ENCODE peak calls at places on chromosomes 7 and 10, in eight cellular contexts. P is fibroblast of the conjunctiva; Y is OCI-LY7; J is COR-L47; N is Calu3; L is NCI-H2081; X is NCI-H1105; M is stimulated activated effector memory CD8-positive, alpha-beta T cell treated with anti-CD3 and anti-CD28 coated beads, Interleukin-12 subunit alpha, Interleukin-12 subunit beta, amount 100 ng/mL, for 72 hours. K is an unnamed sample.

GRCh38 chr10:72834183-72834825 is 59.2 kb upstream of the OIT3 start:
- DNase-seq in P (peak), Y (peak), J (peak), N (peak), L (peak), X (peak), M (no peak), K (no peak)

GRCh38 chr10:115980470-115980869 is 292.5 kb downstream of the GFRA1 start:
- DNase-seq in P (no peak), Y (no peak), J (no peak), N (no peak), L (no peak), X (no peak), M (no peak), K (no peak)

GRCh38 chr7:10412426-10413019 is 561.1 kb upstream of the PHF14 start:
- DNase-seq in P (peak), Y (peak), J (peak), N (peak), L (peak), X (peak), M (no peak), K (no peak)

GRCh38 chr10:93893646-93894515 is at the start of gene SLC35G1:
- DNase-seq in P (peak), Y (peak), J (peak), N (peak), L (peak), X (peak), M (peak), K (peak)

GRCh38 chr10:124057580-124057979 is 35.8 kb downstream of the CHST15 start:
- DNase-seq in P (no peak), Y (no peak), J (no peak), N (no peak), L (no peak), X (no peak), M (no peak), K (no peak)

GRCh38 chr10:122637371-122637770 is 62.3 kb downstream of the C10orf120 start:
- DNase-seq in P (no peak), Y (no peak), J (peak), N (no peak), L (no peak), X (no peak), M (no peak), K (no peak)

GRCh38 chr10:44860811-44861751 is 50.1 kb upstream of the TMEM72 start:
- DNase-seq in P (peak), Y (no peak), J (no peak), N (no peak), L (no peak), X (no peak), M (no peak), K (no peak)

GRCh38 chr10:131574707-131575430 is 263.3 kb upstream of the TCERG1L start:
- DNase-seq in P (no peak), Y (no peak), J (no peak), N (no peak), L (no peak), X (no peak), M (no peak), K (no peak)

GRCh38 chr7:66779669-66780408 is 39.3 kb downstream of the RABGEF1 start:
- DNase-seq in P (no peak), Y (no peak), J (no peak), N (no peak), L (no peak), X (no peak), M (no peak), K (no peak)

GRCh38 chr7:70913924-70914323 is 218.0 kb upstream of the GALNT17 start:
- DNase-seq in P (no peak), Y (no peak), J (no peak), N (no peak), L (no peak), X (no peak), M (no peak), K (no peak)

GRCh38 chr10:112213836-112214235 is 30.3 kb upstream of the GPAM start:
- DNase-seq in P (no peak), Y (no peak), J (no peak), N (no peak), L (no peak), X (no peak), M (no peak), K (no peak)

GRCh38 chr7:74387606-74388005 is 66.1 kb upstream of the GTF2IRD1 start:
- DNase-seq in P (no peak), Y (no peak), J (no peak), N (no peak), L (no peak), X (no peak), M (no peak), K (no peak)

GRCh38 chr10:99551158-99551557 is 18.4 kb downstream of the NKX2-3 start:
- DNase-seq in P (peak), Y (no peak), J (peak), N (no peak), L (peak), X (peak), M (no peak), K (no peak)

GRCh38 chr7:105352018-105352612 is 36.6 kb downstream of the SRPK2 start:
- DNase-seq in P (peak), Y (peak), J (no peak), N (no peak), L (no peak), X (no peak), M (peak), K (no peak)